ENCODE peak calls at places on chromosomes 3 and 15, in five cellular contexts. C is A549, N is suprapubic skin, T is ovary, Q is SK-N-SH. H is an unnamed sample.

GRCh38 chr15:35934383-35935049 is 388.6 kb upstream of the DPH6 start:
- DNase-seq in Q (no peak), N (no peak), T (no peak), C (no peak), H (no peak)

GRCh38 chr15:36863551-36863950 is 236.8 kb downstream of the MEIS2 start:
- DNase-seq in N (no peak), T (no peak), C (no peak), Q (no peak), H (no peak)

GRCh38 chr3:47984089-47984759 is 32.0 kb downstream of the MAP4 start:
- DNase-seq in N (no peak), Q (no peak), C (peak; percentile 41), T (no peak), H (no peak)

GRCh38 chr3:15313461-15313860 is 18.9 kb downstream of the SH3BP5 start:
- DNase-seq in N (no peak), T (no peak), Q (no peak), C (no peak), H (no peak)

GRCh38 chr3:62632510-62633294 is 242.5 kb downstream of the CADPS start:
- DNase-seq in T (no peak), Q (no peak), C (no peak), N (no peak), H (no peak)

GRCh38 chr3:59774613-59775012 is 724.8 kb upstream of the CFAP20DC start:
- DNase-seq in C (no peak), N (no peak), T (no peak), Q (no peak), H (no peak)

GRCh38 chr3:23756206-23756840 is 49.4 kb upstream of the UBE2E1 start:
- DNase-seq in Q (no peak), N (no peak), T (no peak), C (no peak), H (no peak)

GRCh38 chr15:68347392-68347791 is 69.8 kb downstream of the FEM1B start:
- DNase-seq in Q (no peak), C (no peak), T (no peak), N (no peak), H (no peak)

GRCh38 chr15:57762302-57762701 is 55.8 kb downstream of the POLR2M start:
- DNase-seq in N (no peak), C (no peak), Q (no peak), T (no peak), H (no peak)

GRCh38 chr3:141876381-141876890 is at the start of gene ATP1B3:
- DNase-seq in T (peak; percentile 86), Q (peak; percentile 91), N (peak; percentile 88), C (peak; percentile 82), H (peak; percentile 92)

GRCh38 chr3:141876891-141877561 is 583 bp downstream of the ATP1B3 start:
- DNase-seq in N (peak; percentile 82), C (peak; percentile 40), Q (peak; percentile 75), T (peak; percentile 62), H (no peak)

GRCh38 chr3:141877911-141878310 is 1.5 kb downstream of the ATP1B3 start:
- DNase-seq in C (peak; percentile 24), N (no peak), T (no peak), Q (no peak), H (no peak)

GRCh38 chr3:141875893-141876380 is 506 bp upstream of the ATP1B3 start:
- DNase-seq in N (peak; percentile 88), T (peak; percentile 75), Q (peak; percentile 72), C (peak; percentile 81), H (peak; percentile 93)

DNA sequence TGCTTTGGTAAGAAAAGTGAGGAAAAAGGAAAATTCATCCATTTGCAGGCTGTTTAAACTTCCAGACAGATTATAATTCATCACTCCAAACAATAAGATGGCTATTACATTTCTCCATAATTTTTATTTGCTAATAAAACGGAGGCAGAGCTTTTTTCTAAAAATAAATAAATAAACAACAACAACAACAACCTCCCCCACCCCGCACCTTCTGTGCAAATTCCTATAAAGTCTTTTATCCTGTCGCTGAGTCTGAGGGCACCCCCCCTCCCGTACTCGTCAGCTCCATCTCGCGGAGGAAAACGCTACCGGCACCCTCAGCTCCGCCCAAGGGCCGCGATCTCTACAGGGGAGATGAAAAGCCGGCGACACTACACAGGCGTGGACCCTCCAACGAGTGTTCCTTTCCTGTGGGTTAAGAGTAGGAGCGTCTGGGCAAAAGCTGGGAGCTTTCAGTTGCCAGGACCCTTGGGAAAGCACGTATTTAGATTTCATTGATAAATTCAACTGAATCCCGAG is 1.0 kb upstream of the ATP1B3 start:
- DNase-seq in Q (peak; percentile 88), C (peak; percentile 89), T (peak; percentile 86), N (peak; percentile 95), H (peak; percentile 97)
- TF ChIP-seq EP300 in Q (no peak), C (no peak), T (no peak), N (no peak), H (no peak)

GRCh38 chr3:160921020-160921635 is 165.1 kb downstream of the PPM1L start:
- DNase-seq in N (no peak), C (peak; percentile 46), Q (peak; percentile 58), T (no peak), H (no peak)
- TF ChIP-seq CTCF in N (peak; percentile 61), C (peak; percentile 78), Q (peak; percentile 88), T (no peak), H (peak; percentile 90)

GRCh38 chr3:154059798-154060197 is 61.4 kb upstream of the ARHGEF26 start:
- DNase-seq in C (no peak), Q (no peak), T (no peak), N (no peak), H (no peak)

GRCh38 chr3:154062513-154062912 is 58.7 kb upstream of the ARHGEF26 start:
- DNase-seq in C (no peak), N (no peak), Q (no peak), T (no peak), H (no peak)

GRCh38 chr3:154060606-154061380 is 60.4 kb upstream of the ARHGEF26 start:
- DNase-seq in T (no peak), Q (no peak), C (no peak), N (no peak), H (no peak)
- TF ChIP-seq EP300 in T (no peak), Q (no peak), C (no peak), N (no peak), H (no peak)

GRCh38 chr15:40251455-40252140 is 12.7 kb downstream of the PAK6 start:
- DNase-seq in Q (no peak), T (no peak), N (no peak), C (no peak), H (no peak)
- TF ChIP-seq CTCF in Q (no peak), T (no peak), N (no peak), C (no peak), H (no peak)

GRCh38 chr3:172316758-172317157 is 131.5 kb downstream of the GHSR start:
- DNase-seq in T (peak; percentile 61), C (no peak), Q (no peak), N (no peak), H (no peak)
- TF ChIP-seq EP300 in T (no peak), C (no peak), Q (no peak), N (no peak), H (no peak)

H was measured in esophagus muscularis mucosa.